ENCODE peak calls at places on chromosomes 12 and 14, in seven cellular contexts. Z, O, S, L, W, P and C are unnamed samples.

GRCh38 chr12:49636979-49637378 is 13.6 kb downstream of the PRPF40B start:
- DNase-seq in Z (no peak), O (peak), S (peak), L (peak), W (no peak), P (peak), C (no peak)

GRCh38 chr12:132351751-132352495 is 22.5 kb upstream of the GALNT9 start:
- DNase-seq in Z (peak), O (no peak), S (no peak), L (no peak), W (no peak), P (no peak), C (no peak)

GRCh38 chr12:106080111-106080732 is 58.5 kb downstream of the NUAK1 start:
- DNase-seq in Z (no peak), O (no peak), S (no peak), L (peak), W (no peak), P (no peak), C (no peak)

GRCh38 chr12:13251496-13251895 is 55.0 kb downstream of the EMP1 start:
- DNase-seq in Z (no peak), O (no peak), S (no peak), L (peak), W (no peak), P (no peak), C (no peak)

GRCh38 chr14:37599527-37600368 is 4.3 kb downstream of the TTC6 start:
- DNase-seq in Z (no peak), O (peak), S (peak), L (peak), W (peak), P (no peak), C (peak)

GRCh38 chr12:105076098-105076497 is 8.2 kb downstream of the ALDH1L2 start:
- DNase-seq in Z (no peak), O (no peak), S (no peak), L (no peak), W (no peak), P (no peak), C (no peak)

GRCh38 chr14:89616425-89617141 is 199.6 kb upstream of the FOXN3 start:
- DNase-seq in Z (no peak), O (no peak), S (peak), L (peak), W (no peak), P (no peak), C (no peak)

GRCh38 chr12:120134307-120134980 is 17.9 kb upstream of the RAB35 start:
- DNase-seq in Z (no peak), O (no peak), S (no peak), L (no peak), W (no peak), P (no peak), C (no peak)

GRCh38 chr12:70842942-70843341 is 77.6 kb downstream of the PTPRR start:
- DNase-seq in Z (no peak), O (no peak), S (no peak), L (no peak), W (no peak), P (no peak), C (no peak)

GRCh38 chr14:58865520-58866281 is 227.9 kb downstream of the DACT1 start:
- DNase-seq in Z (no peak), O (no peak), S (no peak), L (no peak), W (no peak), P (no peak), C (no peak)

GRCh38 chr14:36619131-36619530 is 36.7 kb upstream of the NKX2-8 start:
- DNase-seq in Z (no peak), O (no peak), S (no peak), L (no peak), W (no peak), P (no peak), C (no peak)

GRCh38 chr14:50403433-50403832 is 6.8 kb upstream of the CDKL1 start:
- DNase-seq in Z (no peak), O (no peak), S (no peak), L (no peak), W (no peak), P (no peak), C (no peak)

GRCh38 chr14:69712637-69713088 is 54.3 kb upstream of the SRSF5 start:
- DNase-seq in Z (peak), O (peak), S (no peak), L (peak), W (no peak), P (no peak), C (peak)

GRCh38 chr12:5072326-5072725 is 28.6 kb downstream of the KCNA5 start:
- DNase-seq in Z (no peak), O (no peak), S (no peak), L (no peak), W (no peak), P (no peak), C (no peak)

GRCh38 chr12:58310368-58310767 is 369.0 kb downstream of the ATP23 start:
- DNase-seq in Z (no peak), O (no peak), S (no peak), L (no peak), W (no peak), P (no peak), C (no peak)

GRCh38 chr12:29743801-29744200 is 39.9 kb downstream of the TMTC1 start:
- DNase-seq in Z (no peak), O (no peak), S (no peak), L (peak), W (no peak), P (no peak), C (no peak)

GRCh38 chr12:21699851-21700250 is 42.2 kb upstream of the LDHB start:
- DNase-seq in Z (no peak), O (no peak), S (no peak), L (no peak), W (no peak), P (no peak), C (no peak)

GRCh38 chr12:45745861-45746277 is 16.4 kb downstream of the ARID2 start:
- DNase-seq in Z (no peak), O (no peak), S (peak), L (no peak), W (peak), P (no peak), C (no peak)